ENCODE peak calls at places on chromosomes 13 and 19, in ten cellular contexts. C is heart right ventricle; E is AG10803; K is AG08396; A is HAP-1; D is Jurkat, Clone E6-1; W is EH; Z is fibroblast of the conjunctiva; G is activated gamma-delta T cell; Y is retinal pigment epithelial cell. R is an unnamed sample.

GRCh38 chr19:38686530-38686888 is 39.1 kb downstream of the ACTN4 start:
- DNase-seq in A (no peak), K (no peak), Z (no peak), G (peak), Y (no peak), D (peak), C (no peak), E (no peak), W (no peak), R (no peak)

GRCh38 chr19:3392480-3392879 is 26.1 kb downstream of the NFIC start:
- DNase-seq in D (no peak), G (no peak), C (no peak), K (no peak), Y (no peak), W (no peak), A (no peak), E (no peak), Z (no peak), R (no peak)

GRCh38 chr19:58001895-58002369 is 688 bp downstream of the ZNF606 start:
- DNase-seq in W (peak), A (no peak), Z (no peak), K (peak), E (peak), Y (no peak), C (no peak), G (no peak), D (no peak), R (no peak)

GRCh38 chr13:35923347-35923746 is 207.8 kb downstream of the DCLK1 start:
- DNase-seq in Y (peak), K (peak), G (no peak), W (peak), D (no peak), E (peak), C (peak), A (no peak), Z (no peak), R (peak)

GRCh38 chr19:53157601-53158000 is 1.3 kb downstream of the ZNF347 start:
- DNase-seq in Y (no peak), E (peak), A (no peak), D (no peak), K (peak), W (peak), Z (no peak), C (peak), G (no peak), R (peak)

GRCh38 chr19:52735734-52736133 is 890 bp upstream of the ZNF611 start:
- DNase-seq in E (no peak), G (no peak), D (no peak), Z (no peak), K (no peak), A (peak), Y (no peak), W (peak), C (peak), R (peak)

GRCh38 chr13:95920485-95920884 is 132.7 kb downstream of the UGGT2 start:
- DNase-seq in Y (no peak), A (no peak), C (no peak), Z (no peak), D (no peak), K (no peak), E (no peak), G (no peak), W (peak), R (no peak)

GRCh38 chr19:7528192-7528519 is 5.7 kb downstream of the MCOLN1 start:
- DNase-seq in D (no peak), A (no peak), G (no peak), Y (no peak), Z (no peak), E (no peak), C (no peak), W (no peak), K (no peak), R (no peak)

GRCh38 chr19:55820037-55820436 is 11.8 kb downstream of the NLRP11 start:
- DNase-seq in C (no peak), E (no peak), G (no peak), K (no peak), Z (no peak), Y (no peak), D (no peak), W (no peak), A (no peak), R (no peak)

GRCh38 chr19:38617764-38618589 is at the start of gene MAP4K1:
- DNase-seq in Y (no peak), C (peak), Z (no peak), E (no peak), G (peak), D (peak), K (no peak), A (peak), W (no peak), R (no peak)

GRCh38 chr19:4969772-4970531 is 1.0 kb downstream of the KDM4B start:
- DNase-seq in E (peak), G (no peak), A (peak), C (no peak), Y (no peak), D (no peak), Z (no peak), K (no peak), W (peak), R (peak)

GRCh38 chr13:79455331-79455730 is 25.6 kb upstream of the NDFIP2 start:
- DNase-seq in D (no peak), K (no peak), A (no peak), G (no peak), C (no peak), Z (no peak), W (peak), E (peak), Y (no peak), R (peak)

GRCh38 chr13:30997697-30998547 is 65.5 kb downstream of the TEX26 start:
- DNase-seq in E (no peak), W (no peak), D (no peak), K (no peak), Y (no peak), C (peak), A (no peak), G (no peak), Z (no peak), R (no peak)

GRCh38 chr19:56113071-56113632 is 7.9 kb downstream of the ZNF787 start:
- DNase-seq in W (no peak), K (no peak), A (no peak), Y (no peak), G (no peak), E (no peak), C (no peak), D (no peak), Z (no peak), R (no peak)

GRCh38 chr13:33612641-33613638 is 205.0 kb upstream of the RFC3 start:
- DNase-seq in D (no peak), Y (no peak), Z (no peak), E (no peak), C (no peak), K (no peak), G (no peak), A (no peak), W (no peak), R (no peak)

GRCh38 chr19:13063461-13064091 is 39.1 kb downstream of the LYL1 start:
- DNase-seq in G (no peak), Y (no peak), Z (no peak), A (no peak), K (no peak), C (peak), E (no peak), W (peak), D (no peak), R (no peak)

GRCh38 chr19:2394669-2395292 is 32.6 kb downstream of the TIMM13 start:
- DNase-seq in K (no peak), Z (no peak), Y (no peak), D (no peak), A (no peak), W (no peak), E (no peak), C (no peak), G (no peak), R (no peak)

GRCh38 chr13:24127116-24127631 is 33.3 kb upstream of the SPATA13 start:
- DNase-seq in C (no peak), G (no peak), K (no peak), Y (no peak), E (peak), W (peak), A (no peak), Z (no peak), D (no peak), R (peak)